ENCODE peak calls at places on chromosomes 5 and 9, in nine cellular contexts. One of them, this sample, is unnamed.

GRCh38 chr5:150302301-150303069 is at the start of gene ARSI:
- DNase-seq in tibial nerve: no peak
- DNase-seq in OCI-LY7: no peak
- DNase-seq in fibroblast of lung: peak
- DNase-seq in brain microvascular endothelial cell: no peak
- DNase-seq in PC-3: peak
- DNase-seq in A673: no peak
- DNase-seq in tibial artery: no peak
- DNase-seq in fibroblast of pulmonary artery: peak
- DNase-seq in this sample: peak

GRCh38 chr9:27247756-27248155 is 49.2 kb downstream of the EQTN start:
- DNase-seq in tibial nerve: peak
- DNase-seq in OCI-LY7: peak
- DNase-seq in fibroblast of lung: peak
- DNase-seq in brain microvascular endothelial cell: peak
- DNase-seq in PC-3: peak
- DNase-seq in A673: peak
- DNase-seq in tibial artery: no peak
- DNase-seq in fibroblast of pulmonary artery: peak
- DNase-seq in this sample: peak

GRCh38 chr9:306907-307306 is 92.2 kb downstream of the DOCK8 start:
- DNase-seq in tibial nerve: peak
- DNase-seq in OCI-LY7: peak
- DNase-seq in fibroblast of lung: no peak
- DNase-seq in brain microvascular endothelial cell: no peak
- DNase-seq in PC-3: peak
- DNase-seq in A673: no peak
- DNase-seq in tibial artery: no peak
- DNase-seq in fibroblast of pulmonary artery: no peak
- DNase-seq in this sample: no peak

GRCh38 chr5:55856511-55857246 is 5.5 kb downstream of the IL31RA start:
- DNase-seq in tibial nerve: no peak
- DNase-seq in OCI-LY7: no peak
- DNase-seq in fibroblast of lung: no peak
- DNase-seq in brain microvascular endothelial cell: no peak
- DNase-seq in PC-3: no peak
- DNase-seq in A673: no peak
- DNase-seq in tibial artery: no peak
- DNase-seq in fibroblast of pulmonary artery: no peak
- DNase-seq in this sample: no peak

GRCh38 chr5:84635235-84636055 is 250.8 kb upstream of the EDIL3 start:
- DNase-seq in tibial nerve: no peak
- DNase-seq in OCI-LY7: no peak
- DNase-seq in fibroblast of lung: no peak
- DNase-seq in brain microvascular endothelial cell: no peak
- DNase-seq in PC-3: no peak
- DNase-seq in A673: no peak
- DNase-seq in tibial artery: no peak
- DNase-seq in fibroblast of pulmonary artery: no peak
- DNase-seq in this sample: no peak

GRCh38 chr9:1032181-1032580 is 18.0 kb upstream of the DMRT2 start:
- DNase-seq in tibial nerve: no peak
- DNase-seq in OCI-LY7: no peak
- DNase-seq in fibroblast of lung: no peak
- DNase-seq in brain microvascular endothelial cell: no peak
- DNase-seq in PC-3: no peak
- DNase-seq in A673: no peak
- DNase-seq in tibial artery: no peak
- DNase-seq in fibroblast of pulmonary artery: no peak
- DNase-seq in this sample: no peak

GRCh38 chr5:142873831-142874230 is 103.7 kb downstream of the ARHGAP26 start:
- DNase-seq in tibial nerve: no peak
- DNase-seq in OCI-LY7: no peak
- DNase-seq in fibroblast of lung: no peak
- DNase-seq in brain microvascular endothelial cell: no peak
- DNase-seq in PC-3: no peak
- DNase-seq in A673: no peak
- DNase-seq in tibial artery: no peak
- DNase-seq in fibroblast of pulmonary artery: no peak
- DNase-seq in this sample: no peak

GRCh38 chr5:116401546-116401945 is 173.1 kb downstream of the SEMA6A start:
- DNase-seq in tibial nerve: no peak
- DNase-seq in OCI-LY7: no peak
- DNase-seq in fibroblast of lung: no peak
- DNase-seq in brain microvascular endothelial cell: no peak
- DNase-seq in PC-3: no peak
- DNase-seq in A673: no peak
- DNase-seq in tibial artery: no peak
- DNase-seq in fibroblast of pulmonary artery: no peak
- DNase-seq in this sample: no peak

GRCh38 chr5:162068412-162068811 is 839 bp downstream of the GABRG2 start:
- DNase-seq in tibial nerve: no peak
- DNase-seq in OCI-LY7: peak
- DNase-seq in fibroblast of lung: no peak
- DNase-seq in brain microvascular endothelial cell: no peak
- DNase-seq in PC-3: peak
- DNase-seq in A673: peak
- DNase-seq in tibial artery: no peak
- DNase-seq in fibroblast of pulmonary artery: peak
- DNase-seq in this sample: peak

GRCh38 chr5:102216559-102217157 is 79.4 kb downstream of the SLCO4C1 start:
- DNase-seq in tibial nerve: no peak
- DNase-seq in OCI-LY7: no peak
- DNase-seq in fibroblast of lung: no peak
- DNase-seq in brain microvascular endothelial cell: no peak
- DNase-seq in PC-3: no peak
- DNase-seq in A673: no peak
- DNase-seq in tibial artery: no peak
- DNase-seq in fibroblast of pulmonary artery: no peak
- DNase-seq in this sample: no peak

GRCh38 chr9:133560311-133560710 is 25.8 kb downstream of the ADAMTSL2 start:
- DNase-seq in tibial nerve: no peak
- DNase-seq in OCI-LY7: no peak
- DNase-seq in fibroblast of lung: no peak
- DNase-seq in brain microvascular endothelial cell: no peak
- DNase-seq in PC-3: no peak
- DNase-seq in A673: no peak
- DNase-seq in tibial artery: no peak
- DNase-seq in fibroblast of pulmonary artery: peak
- DNase-seq in this sample: no peak

GRCh38 chr9:35385042-35385441 is 104.9 kb upstream of the RUSC2 start:
- DNase-seq in tibial nerve: no peak
- DNase-seq in OCI-LY7: no peak
- DNase-seq in fibroblast of lung: peak
- DNase-seq in brain microvascular endothelial cell: peak
- DNase-seq in PC-3: peak
- DNase-seq in A673: no peak
- DNase-seq in tibial artery: no peak
- DNase-seq in fibroblast of pulmonary artery: peak
- DNase-seq in this sample: peak
- TF ChIP-seq CTCF in tibial nerve: no peak
- TF ChIP-seq CTCF in OCI-LY7: no peak
- TF ChIP-seq CTCF in fibroblast of lung: peak
- TF ChIP-seq CTCF in brain microvascular endothelial cell: peak
- TF ChIP-seq CTCF in PC-3: peak
- TF ChIP-seq CTCF in A673: peak
- TF ChIP-seq CTCF in tibial artery: peak
- TF ChIP-seq CTCF in fibroblast of pulmonary artery: peak
- TF ChIP-seq CTCF in this sample: peak

GRCh38 chr9:121286688-121286972 is 18.7 kb downstream of the GSN start:
- DNase-seq in tibial nerve: no peak
- DNase-seq in OCI-LY7: no peak
- DNase-seq in fibroblast of lung: no peak
- DNase-seq in brain microvascular endothelial cell: no peak
- DNase-seq in PC-3: no peak
- DNase-seq in A673: no peak
- DNase-seq in tibial artery: no peak
- DNase-seq in fibroblast of pulmonary artery: no peak
- DNase-seq in this sample: no peak
- H3K4me3 ChIP-seq in tibial nerve: peak
- H3K4me3 ChIP-seq in OCI-LY7: no peak
- H3K4me3 ChIP-seq in fibroblast of lung: no peak
- H3K4me3 ChIP-seq in brain microvascular endothelial cell: no peak
- H3K4me3 ChIP-seq in PC-3: no peak
- H3K4me3 ChIP-seq in A673: peak
- H3K4me3 ChIP-seq in tibial artery: no peak
- H3K4me3 ChIP-seq in fibroblast of pulmonary artery: no peak
- H3K4me3 ChIP-seq in this sample: no peak

GRCh38 chr5:163459465-163459887 is 426 bp downstream of the NUDCD2 start:
- DNase-seq in tibial nerve: no peak
- DNase-seq in OCI-LY7: no peak
- DNase-seq in fibroblast of lung: no peak
- DNase-seq in brain microvascular endothelial cell: no peak
- DNase-seq in PC-3: no peak
- DNase-seq in A673: no peak
- DNase-seq in tibial artery: no peak
- DNase-seq in fibroblast of pulmonary artery: no peak
- DNase-seq in this sample: no peak

GRCh38 chr5:163463063-163463435 is 2.6 kb downstream of the HMMR start:
- DNase-seq in tibial nerve: no peak
- DNase-seq in OCI-LY7: no peak
- DNase-seq in fibroblast of lung: peak
- DNase-seq in brain microvascular endothelial cell: no peak
- DNase-seq in PC-3: no peak
- DNase-seq in A673: peak
- DNase-seq in tibial artery: no peak
- DNase-seq in fibroblast of pulmonary artery: no peak
- DNase-seq in this sample: no peak

GRCh38 chr5:163460562-163461176 is at the start of gene HMMR:
- DNase-seq in tibial nerve: no peak
- DNase-seq in OCI-LY7: peak
- DNase-seq in fibroblast of lung: peak
- DNase-seq in brain microvascular endothelial cell: no peak
- DNase-seq in PC-3: peak
- DNase-seq in A673: peak
- DNase-seq in tibial artery: no peak
- DNase-seq in fibroblast of pulmonary artery: no peak
- DNase-seq in this sample: no peak

GRCh38 chr5:163458778-163459405 is 1.0 kb downstream of the NUDCD2 start:
- DNase-seq in tibial nerve: no peak
- DNase-seq in OCI-LY7: peak
- DNase-seq in fibroblast of lung: peak
- DNase-seq in brain microvascular endothelial cell: no peak
- DNase-seq in PC-3: no peak
- DNase-seq in A673: no peak
- DNase-seq in tibial artery: no peak
- DNase-seq in fibroblast of pulmonary artery: no peak
- DNase-seq in this sample: no peak

GRCh38 chr5:163459888-163460561 is at the start of gene NUDCD2:
- DNase-seq in tibial nerve: peak
- DNase-seq in OCI-LY7: peak
- DNase-seq in fibroblast of lung: peak
- DNase-seq in brain microvascular endothelial cell: peak
- DNase-seq in PC-3: peak
- DNase-seq in A673: peak
- DNase-seq in tibial artery: peak
- DNase-seq in fibroblast of pulmonary artery: peak
- DNase-seq in this sample: peak
- TF ChIP-seq CTCF in tibial nerve: peak
- TF ChIP-seq CTCF in OCI-LY7: peak
- TF ChIP-seq CTCF in fibroblast of lung: no peak
- TF ChIP-seq CTCF in brain microvascular endothelial cell: peak
- TF ChIP-seq CTCF in PC-3: peak
- TF ChIP-seq CTCF in A673: peak
- TF ChIP-seq CTCF in tibial artery: peak
- TF ChIP-seq CTCF in fibroblast of pulmonary artery: peak
- TF ChIP-seq CTCF in this sample: no peak

GRCh38 chr9:135978650-135979461 is 17.7 kb upstream of the UBAC1 start:
- DNase-seq in tibial nerve: no peak
- DNase-seq in OCI-LY7: no peak
- DNase-seq in fibroblast of lung: no peak
- DNase-seq in brain microvascular endothelial cell: no peak
- DNase-seq in PC-3: no peak
- DNase-seq in A673: peak
- DNase-seq in tibial artery: no peak
- DNase-seq in fibroblast of pulmonary artery: no peak
- DNase-seq in this sample: no peak
- H3K4me3 ChIP-seq in tibial nerve: no peak
- H3K4me3 ChIP-seq in OCI-LY7: no peak
- H3K4me3 ChIP-seq in fibroblast of lung: no peak
- H3K4me3 ChIP-seq in brain microvascular endothelial cell: no peak
- H3K4me3 ChIP-seq in PC-3: no peak
- H3K4me3 ChIP-seq in A673: no peak
- H3K4me3 ChIP-seq in tibial artery: no peak
- H3K4me3 ChIP-seq in fibroblast of pulmonary artery: no peak
- H3K4me3 ChIP-seq in this sample: no peak

This sample was measured in fibroblast of mammary gland.